ENCODE peak calls at places on chromosomes 11 and 22, in five cellular contexts. P is GM12878, I is A549, B is K562, H is HepG2. Y is an unnamed sample.

GRCh38 chr11:47099213-47099917 is 77.3 kb downstream of the ARFGAP2 start:
- DNase-seq in I (no peak), B (no peak), H (peak; percentile 76), P (no peak), Y (peak; percentile 39)

GRCh38 chr11:113578164-113578455 is 102.9 kb upstream of the DRD2 start:
- DNase-seq in B (no peak), P (no peak), I (no peak), H (no peak), Y (peak; percentile 48)

GRCh38 chr11:33376331-33377099 is 119.3 kb downstream of the HIPK3 start:
- DNase-seq in P (no peak), B (no peak), I (no peak), H (no peak), Y (peak; percentile 85)

GRCh38 chr11:2772544-2773031 is 72.8 kb upstream of the KCNQ1OT1 start:
- DNase-seq in I (no peak), P (no peak), H (no peak), B (no peak), Y (no peak)

GRCh38 chr11:1654388-1655167 is 25.0 kb downstream of the KRTAP5-5 start:
- DNase-seq in I (no peak), P (no peak), B (peak; percentile 14), H (no peak), Y (peak; percentile 65)

GRCh38 chr11:87600938-87601337 is 563.2 kb downstream of the TMEM135 start:
- DNase-seq in B (no peak), I (no peak), H (no peak), P (no peak), Y (no peak)

GRCh38 chr22:40237241-40237640 is 59.5 kb downstream of the TNRC6B start:
- DNase-seq in B (no peak), P (peak; percentile 41), I (no peak), H (no peak), Y (no peak)

GRCh38 chr11:10322830-10323792 is 18.2 kb downstream of the ADM start:
- DNase-seq in P (no peak), I (peak; percentile 87), B (peak; percentile 77), H (peak; percentile 84), Y (peak; percentile 39)

GRCh38 chr11:12981879-12982531 is 27.1 kb upstream of the RASSF10 start:
- DNase-seq in P (no peak), H (peak; percentile 3), I (peak; percentile 12), B (no peak), Y (no peak)

GRCh38 chr11:1157645-1158591 is at the start of gene MUC5AC:
- DNase-seq in H (no peak), P (no peak), I (peak; percentile 51), B (no peak), Y (peak; percentile 30)

GRCh38 chr22:50600541-50600940 is at the start of gene MAPK8IP2:
- DNase-seq in B (peak; percentile 25), H (no peak), P (no peak), I (no peak), Y (peak; percentile 93)

GRCh38 chr11:68012044-68012842 is 2.1 kb downstream of the ALDH3B1 start:
- DNase-seq in H (no peak), P (no peak), B (no peak), I (peak; percentile 88), Y (no peak)

GRCh38 chr11:57761301-57762234 is at the start of gene CTNND1:
- DNase-seq in H (peak; percentile 97), I (peak; percentile 98), P (peak; percentile 77), B (peak; percentile 94), Y (peak; percentile 91)

GRCh38 chr11:111851636-111852035 is 19.7 kb downstream of the ALG9 start:
- DNase-seq in I (no peak), B (no peak), H (peak; percentile 14), P (no peak), Y (peak; percentile 17)

GRCh38 chr11:6927030-6927617 is 898 bp downstream of the ZNF215 start:
- DNase-seq in P (peak; percentile 7), I (no peak), H (no peak), B (peak; percentile 11), Y (no peak)

GRCh38 chr11:112801286-112802088 is 159.7 kb upstream of the NCAM1 start:
- DNase-seq in H (no peak), P (no peak), I (no peak), B (no peak), Y (no peak)

GRCh38 chr22:47154621-47155081 is 392.2 kb downstream of the TBC1D22A start:
- DNase-seq in B (no peak), H (no peak), P (no peak), I (no peak), Y (peak; percentile 88)
- TF ChIP-seq SMC3 in B (no peak), H (no peak), P (no peak), I (no peak), Y (no peak)

GRCh38 chr11:62494246-62494645 is 52.4 kb downstream of the AHNAK start:
- DNase-seq in I (no peak), B (no peak), P (no peak), H (no peak), Y (no peak)

GRCh38 chr11:62492586-62492985 is 54.0 kb downstream of the AHNAK start:
- DNase-seq in B (no peak), P (no peak), I (no peak), H (no peak), Y (no peak)

GRCh38 chr11:62491571-62492329 is 54.9 kb downstream of the AHNAK start:
- DNase-seq in P (no peak), B (peak; percentile 71), I (no peak), H (no peak), Y (no peak)

GRCh38 chr11:62496676-62497075 is 49.9 kb downstream of the AHNAK start:
- DNase-seq in I (no peak), P (no peak), H (no peak), B (no peak), Y (no peak)

GRCh38 chr11:62493801-62494200 is 52.8 kb downstream of the AHNAK start:
- DNase-seq in B (no peak), I (no peak), H (no peak), P (no peak), Y (no peak)
- TF ChIP-seq REST in B (no peak), I (no peak), H (no peak), P (no peak), Y (no peak)

GRCh38 chr22:43310798-43311197 is 32.4 kb downstream of the SCUBE1 start:
- DNase-seq in I (no peak), H (no peak), P (no peak), B (no peak), Y (no peak)

GRCh38 chr22:43310311-43310710 is 32.9 kb downstream of the SCUBE1 start:
- DNase-seq in B (peak; percentile 16), I (no peak), H (no peak), P (no peak), Y (no peak)

GRCh38 chr22:43304831-43305230 is 38.3 kb downstream of the SCUBE1 start:
- DNase-seq in B (no peak), I (no peak), P (no peak), H (no peak), Y (no peak)

GRCh38 chr22:43305806-43306205 is 37.4 kb downstream of the SCUBE1 start:
- DNase-seq in H (no peak), B (no peak), I (no peak), P (no peak), Y (peak; percentile 64)

DNA sequence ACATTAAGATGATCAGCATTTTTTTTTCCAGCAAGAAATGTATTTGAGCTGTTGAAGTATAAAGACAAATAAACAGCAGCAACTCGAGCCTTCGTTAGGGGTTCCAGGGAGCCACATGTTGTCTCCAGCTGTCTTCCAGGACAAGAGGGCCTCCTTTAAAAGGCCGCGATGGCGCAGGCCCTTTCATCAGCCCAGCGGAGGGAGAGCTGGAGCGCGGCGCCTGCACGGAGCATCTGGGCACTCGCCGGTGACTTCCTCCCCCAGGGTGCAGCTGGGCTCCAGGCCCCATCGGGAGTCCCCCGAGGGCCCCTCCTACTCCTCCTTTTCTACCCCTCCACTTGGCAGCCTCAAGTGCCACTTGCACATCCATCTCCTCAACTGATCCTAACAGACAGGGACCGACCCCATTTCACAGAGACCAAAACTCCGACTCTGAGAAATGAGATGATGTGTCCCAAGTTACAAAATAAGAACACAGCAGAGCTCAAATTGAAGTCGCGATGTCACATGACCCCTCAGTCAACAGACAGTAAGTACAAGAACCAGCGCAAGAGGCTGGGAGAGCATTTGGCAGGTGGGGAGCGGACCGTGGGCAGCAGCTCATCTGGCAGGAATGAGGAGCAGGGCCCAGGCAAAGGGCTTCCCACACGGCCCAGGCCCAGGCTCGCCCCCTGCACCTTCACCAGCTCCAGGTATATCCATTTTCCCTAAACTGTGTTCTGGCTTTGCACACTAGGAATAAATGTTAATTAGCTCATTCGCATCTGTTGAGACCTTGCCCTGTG is 34.5 kb downstream of the SCUBE1 start:
- DNase-seq in P (no peak), H (no peak), I (no peak), B (no peak), Y (no peak)
- TF ChIP-seq SMC3 in P (no peak), H (no peak), I (no peak), B (no peak), Y (no peak)

GRCh38 chr22:22099833-22100812 is 117.5 kb upstream of the TOP3B start:
- DNase-seq in H (no peak), I (no peak), B (peak; percentile 89), P (no peak), Y (no peak)

GRCh38 chr22:22097727-22098228 is 115.2 kb upstream of the TOP3B start:
- DNase-seq in B (no peak), P (no peak), I (no peak), H (no peak), Y (no peak)

GRCh38 chr22:22099194-22099486 is 116.6 kb upstream of the TOP3B start:
- DNase-seq in B (no peak), H (no peak), I (no peak), P (peak; percentile 69), Y (no peak)

GRCh38 chr22:22094921-22095320 is 112.3 kb upstream of the TOP3B start:
- DNase-seq in P (no peak), I (no peak), B (no peak), H (no peak), Y (no peak)

DNA sequence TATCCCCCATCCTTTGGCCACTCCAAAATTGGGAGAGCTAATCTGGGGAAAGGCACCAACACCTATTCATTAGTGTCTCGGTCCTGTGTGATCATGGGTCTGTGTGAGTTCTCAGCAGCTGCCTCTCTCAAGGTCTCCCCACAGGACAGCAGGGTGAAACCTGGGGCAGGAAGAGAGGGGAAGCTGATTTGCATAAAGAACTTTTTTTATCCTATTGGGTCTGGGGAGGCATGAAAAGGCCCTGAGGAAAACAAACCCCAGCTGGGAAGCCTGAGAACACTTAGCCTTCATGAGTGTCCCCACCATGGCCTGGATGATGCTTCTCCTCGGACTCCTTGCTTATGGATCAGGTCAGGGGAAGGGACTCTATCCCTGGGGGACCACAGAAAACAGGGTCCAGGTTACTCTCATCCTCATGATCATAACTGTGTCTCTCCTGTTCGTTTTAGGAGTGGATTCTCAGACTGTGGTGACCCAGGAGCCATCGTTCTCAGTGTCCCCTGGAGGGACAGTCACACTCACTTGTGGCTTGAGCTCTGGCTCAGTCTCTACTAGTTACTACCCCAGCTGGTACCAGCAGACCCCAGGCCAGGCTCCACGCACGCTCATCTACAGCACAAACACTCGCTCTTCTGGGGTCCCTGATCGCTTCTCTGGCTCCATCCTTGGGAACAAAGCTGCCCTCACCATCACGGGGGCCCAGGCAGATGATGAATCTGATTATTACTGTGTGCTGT is 116.0 kb upstream of the TOP3B start:
- DNase-seq in H (no peak), P (peak; percentile 37), B (no peak), I (no peak), Y (no peak)
- TF ChIP-seq REST in H (no peak), P (no peak), B (no peak), I (no peak), Y (no peak)